ENCODE peak calls at places on chromosome 20, in nine cellular contexts. C is spleen, Q is vagina, V is GM23338, S is breast epithelium, Z is upper lobe of left lung, L is endothelial cell of umbilical vein, M is stomach, O is Panc1. H is an unnamed sample.

GRCh38 chr20:35833271-35833670 is 61.5 kb downstream of the PHF20 start:
- DNase-seq in C (no peak), Q (no peak), V (no peak), S (no peak), Z (no peak), L (no peak), M (no peak), O (no peak), H (no peak)

GRCh38 chr20:10633708-10634107 is 40.1 kb downstream of the JAG1 start:
- DNase-seq in C (no peak), Q (no peak), V (no peak), S (no peak), Z (no peak), L (no peak), M (no peak), O (no peak), H (no peak)

GRCh38 chr20:8427419-8428065 is 295.5 kb downstream of the PLCB1 start:
- DNase-seq in C (no peak), Q (no peak), V (no peak), S (no peak), Z (no peak), L (peak), M (no peak), O (no peak), H (no peak)

GRCh38 chr20:46027245-46027853 is 1.7 kb upstream of the SLC12A5 start:
- DNase-seq in C (no peak), Q (no peak), V (peak), S (no peak), Z (no peak), L (peak), M (no peak), O (no peak), H (no peak)

GRCh38 chr20:9129756-9130155 is 60.9 kb downstream of the PLCB4 start:
- DNase-seq in C (no peak), Q (no peak), V (no peak), S (no peak), Z (no peak), L (no peak), M (no peak), O (no peak), H (no peak)

GRCh38 chr20:57263127-57263609 is 3.3 kb downstream of the BMP7 start:
- DNase-seq in C (no peak), Q (no peak), V (no peak), S (no peak), Z (no peak), L (no peak), M (no peak), O (no peak), H (no peak)

GRCh38 chr20:3452690-3453089 is 18.1 kb upstream of the ATRN start:
- DNase-seq in C (no peak), Q (no peak), V (no peak), S (no peak), Z (no peak), L (no peak), M (no peak), O (no peak), H (no peak)

GRCh38 chr20:652611-653109 is 340 bp downstream of the SRXN1 start:
- DNase-seq in C (peak), Q (no peak), V (no peak), S (no peak), Z (peak), L (peak), M (peak), O (no peak), H (peak)

GRCh38 chr20:49593441-49594142 is 25.7 kb upstream of the PTGIS start:
- DNase-seq in C (no peak), Q (no peak), V (no peak), S (no peak), Z (no peak), L (no peak), M (no peak), O (no peak), H (no peak)
- H3K27ac ChIP-seq in C (peak), Q (peak), V (no peak), S (peak), Z (peak), L (no peak), M (peak), O (peak), H (peak)

GRCh38 chr20:47257771-47258170 is 98.7 kb downstream of the ZMYND8 start:
- DNase-seq in C (no peak), Q (no peak), V (no peak), S (no peak), Z (no peak), L (no peak), M (no peak), O (no peak), H (no peak)

GRCh38 chr20:47256665-47257236 is 99.7 kb downstream of the ZMYND8 start:
- DNase-seq in C (no peak), Q (no peak), V (no peak), S (no peak), Z (no peak), L (peak), M (no peak), O (no peak), H (no peak)

GRCh38 chr20:47262008-47262364 is 94.5 kb downstream of the ZMYND8 start:
- DNase-seq in C (no peak), Q (no peak), V (no peak), S (no peak), Z (no peak), L (no peak), M (no peak), O (no peak), H (no peak)

GRCh38 chr20:47257256-47257655 is 99.2 kb downstream of the ZMYND8 start:
- DNase-seq in C (no peak), Q (no peak), V (no peak), S (no peak), Z (no peak), L (no peak), M (no peak), O (no peak), H (no peak)

GRCh38 chr20:47258745-47259695 is 97.5 kb downstream of the ZMYND8 start:
- DNase-seq in C (no peak), Q (no peak), V (no peak), S (no peak), Z (peak), L (peak), M (no peak), O (no peak), H (no peak)
- TF ChIP-seq POLR2AphosphoS5 in C (peak), Q (no peak), V (no peak), S (no peak), Z (peak), L (no peak), M (no peak), O (no peak), H (no peak)

GRCh38 chr20:23150304-23151007 is 64.3 kb upstream of the CD93 start:
- DNase-seq in C (no peak), Q (no peak), V (no peak), S (peak), Z (peak), L (no peak), M (peak), O (no peak), H (no peak)
- H3K27ac ChIP-seq in C (peak), Q (no peak), V (no peak), S (no peak), Z (no peak), L (peak), M (no peak), O (no peak), H (no peak)

GRCh38 chr20:53933232-53933846 is 137.1 kb downstream of the BCAS1 start:
- DNase-seq in C (no peak), Q (no peak), V (no peak), S (no peak), Z (no peak), L (no peak), M (no peak), O (no peak), H (no peak)

GRCh38 chr20:53937330-53937729 is 133.1 kb downstream of the BCAS1 start:
- DNase-seq in C (no peak), Q (peak), V (no peak), S (no peak), Z (no peak), L (no peak), M (no peak), O (no peak), H (no peak)

GRCh38 chr20:53931597-53931996 is 138.8 kb downstream of the BCAS1 start:
- DNase-seq in C (no peak), Q (no peak), V (no peak), S (no peak), Z (no peak), L (no peak), M (no peak), O (no peak), H (no peak)

GRCh38 chr20:53935353-53936084 is 134.9 kb downstream of the BCAS1 start:
- DNase-seq in C (no peak), Q (no peak), V (peak), S (no peak), Z (no peak), L (no peak), M (no peak), O (no peak), H (no peak)

GRCh38 chr20:53934421-53935352 is 135.7 kb downstream of the BCAS1 start:
- DNase-seq in C (no peak), Q (no peak), V (peak), S (no peak), Z (peak), L (peak), M (no peak), O (no peak), H (no peak)
- TF ChIP-seq POLR2AphosphoS5 in C (no peak), Q (no peak), V (no peak), S (no peak), Z (no peak), L (no peak), M (no peak), O (no peak), H (no peak)

H was measured in transverse colon.